ENCODE peak calls at places on chromosomes 11 and 22, in six cellular contexts. Q is stimulated activated CD4-positive, alpha-beta T cell treated with anti-CD3 and anti-CD28 coated beads, Interleukin-1b, Interleukin-23, amount 100 ng/mL, for 4 hours; L is NCI-H2081; U is stimulated activated CD8-positive, alpha-beta memory T cell treated with anti-CD3 and anti-CD28 coated beads, Interleukin-15, amount 100 ng/mL, for 4 hours; N is Ammon's horn; S is neural crest cell. G is an unnamed sample.

GRCh38 chr11:68741536-68741935 is 9.8 kb downstream of the TESMIN start:
- DNase-seq in Q (no peak), L (no peak), U (no peak), N (no peak), S (no peak), G (no peak)

GRCh38 chr11:35292290-35292689 is 127.1 kb downstream of the SLC1A2 start:
- DNase-seq in Q (no peak), L (no peak), U (no peak), N (no peak), S (no peak), G (no peak)

GRCh38 chr11:114762437-114762836 is 84.1 kb downstream of the NXPE2 start:
- DNase-seq in Q (no peak), L (peak), U (no peak), N (peak), S (peak), G (no peak)

GRCh38 chr11:85756401-85757200 is 54.3 kb downstream of the SYTL2 start:
- DNase-seq in Q (peak), L (no peak), U (no peak), N (no peak), S (no peak), G (no peak)

GRCh38 chr11:61671527-61671926 is 8.7 kb upstream of the DAGLA start:
- DNase-seq in Q (no peak), L (no peak), U (no peak), N (no peak), S (no peak), G (peak)

GRCh38 chr11:911031-911889 is 650 bp upstream of the CHID1 start:
- DNase-seq in Q (no peak), L (no peak), U (no peak), N (peak), S (peak), G (peak)

GRCh38 chr11:7500251-7500650 is 13.5 kb upstream of the PPFIBP2 start:
- DNase-seq in Q (no peak), L (no peak), U (no peak), N (no peak), S (no peak), G (no peak)

GRCh38 chr11:67289226-67289650 is at the start of gene ANKRD13D:
- DNase-seq in Q (no peak), L (peak), U (no peak), N (peak), S (no peak), G (no peak)

GRCh38 chr11:6526411-6527135 is 29.5 kb downstream of the DNHD1 start:
- DNase-seq in Q (no peak), L (no peak), U (no peak), N (no peak), S (no peak), G (no peak)

GRCh38 chr11:64743591-64744543 is at the start of gene RASGRP2:
- DNase-seq in Q (peak), L (no peak), U (peak), N (peak), S (peak), G (peak)

GRCh38 chr22:42320463-42321416 is 50.3 kb upstream of the TCF20 start:
- DNase-seq in Q (no peak), L (peak), U (no peak), N (no peak), S (no peak), G (no peak)

G was measured in NAMALWA.